ENCODE peak calls at places on chromosomes 3 and 15, in eight cellular contexts. One of them, this sample, is unnamed.

GRCh38 chr3:142958707-142959106 is 4.8 kb downstream of the PAQR9 start:
- DNase-seq in AG08396: peak; percentile 45
- DNase-seq in effector memory CD4-positive, alpha-beta T cell: no peak
- DNase-seq in stimulated activated CD4-positive, alpha-beta T cell treated with anti-CD3 and anti-CD28 coated beads, Interleukin-2, amount 100 ng/mL, for 24 hours: peak; percentile 42
- DNase-seq in H54: peak; percentile 37
- DNase-seq in mesothelial cell of epicardium: no peak
- DNase-seq in RKO: peak; percentile 92
- DNase-seq in amygdala: no peak
- DNase-seq in this sample: no peak

GRCh38 chr15:31265090-31265870 is 61.4 kb upstream of the KLF13 start:
- DNase-seq in AG08396: no peak
- DNase-seq in H54: no peak
- DNase-seq in RKO: no peak
- DNase-seq in effector memory CD4-positive, alpha-beta T cell: no peak
- DNase-seq in stimulated activated CD4-positive, alpha-beta T cell treated with anti-CD3 and anti-CD28 coated beads, Interleukin-2, amount 100 ng/mL, for 24 hours: no peak
- DNase-seq in mesothelial cell of epicardium: no peak
- DNase-seq in amygdala: no peak
- DNase-seq in this sample: no peak

GRCh38 chr15:95557226-95558046 is 773.1 kb upstream of the NR2F2 start:
- DNase-seq in H54: peak; percentile 18
- DNase-seq in stimulated activated CD4-positive, alpha-beta T cell treated with anti-CD3 and anti-CD28 coated beads, Interleukin-2, amount 100 ng/mL, for 24 hours: no peak
- DNase-seq in RKO: peak; percentile 83
- DNase-seq in effector memory CD4-positive, alpha-beta T cell: no peak
- DNase-seq in amygdala: no peak
- DNase-seq in AG08396: peak; percentile 78
- DNase-seq in mesothelial cell of epicardium: no peak
- DNase-seq in this sample: no peak

GRCh38 chr3:183478501-183478900 is 50.1 kb upstream of the MCF2L2 start:
- DNase-seq in effector memory CD4-positive, alpha-beta T cell: no peak
- DNase-seq in stimulated activated CD4-positive, alpha-beta T cell treated with anti-CD3 and anti-CD28 coated beads, Interleukin-2, amount 100 ng/mL, for 24 hours: no peak
- DNase-seq in AG08396: no peak
- DNase-seq in RKO: no peak
- DNase-seq in H54: no peak
- DNase-seq in mesothelial cell of epicardium: no peak
- DNase-seq in amygdala: no peak
- DNase-seq in this sample: no peak

GRCh38 chr3:30644615-30645014 is 38.2 kb downstream of the TGFBR2 start:
- DNase-seq in RKO: no peak
- DNase-seq in effector memory CD4-positive, alpha-beta T cell: no peak
- DNase-seq in mesothelial cell of epicardium: no peak
- DNase-seq in amygdala: no peak
- DNase-seq in H54: no peak
- DNase-seq in stimulated activated CD4-positive, alpha-beta T cell treated with anti-CD3 and anti-CD28 coated beads, Interleukin-2, amount 100 ng/mL, for 24 hours: no peak
- DNase-seq in AG08396: no peak
- DNase-seq in this sample: no peak

GRCh38 chr3:190086191-190086590 is 34.5 kb downstream of the P3H2 start:
- DNase-seq in H54: no peak
- DNase-seq in stimulated activated CD4-positive, alpha-beta T cell treated with anti-CD3 and anti-CD28 coated beads, Interleukin-2, amount 100 ng/mL, for 24 hours: no peak
- DNase-seq in mesothelial cell of epicardium: no peak
- DNase-seq in AG08396: no peak
- DNase-seq in RKO: no peak
- DNase-seq in amygdala: no peak
- DNase-seq in effector memory CD4-positive, alpha-beta T cell: no peak
- DNase-seq in this sample: no peak

GRCh38 chr3:86914651-86915050 is 76.3 kb downstream of the VGLL3 start:
- DNase-seq in stimulated activated CD4-positive, alpha-beta T cell treated with anti-CD3 and anti-CD28 coated beads, Interleukin-2, amount 100 ng/mL, for 24 hours: no peak
- DNase-seq in mesothelial cell of epicardium: no peak
- DNase-seq in H54: no peak
- DNase-seq in RKO: no peak
- DNase-seq in amygdala: no peak
- DNase-seq in AG08396: no peak
- DNase-seq in effector memory CD4-positive, alpha-beta T cell: no peak
- DNase-seq in this sample: no peak

GRCh38 chr3:128488995-128489859 is 3.8 kb downstream of the GATA2 start:
- DNase-seq in mesothelial cell of epicardium: no peak
- DNase-seq in AG08396: peak; percentile 85
- DNase-seq in RKO: no peak
- DNase-seq in stimulated activated CD4-positive, alpha-beta T cell treated with anti-CD3 and anti-CD28 coated beads, Interleukin-2, amount 100 ng/mL, for 24 hours: peak; percentile 54
- DNase-seq in effector memory CD4-positive, alpha-beta T cell: no peak
- DNase-seq in H54: peak; percentile 86
- DNase-seq in amygdala: no peak
- DNase-seq in this sample: peak; percentile 74

GRCh38 chr3:57872606-57873005 is 116.5 kb downstream of the SLMAP start:
- DNase-seq in mesothelial cell of epicardium: no peak
- DNase-seq in AG08396: no peak
- DNase-seq in RKO: no peak
- DNase-seq in effector memory CD4-positive, alpha-beta T cell: no peak
- DNase-seq in amygdala: no peak
- DNase-seq in H54: no peak
- DNase-seq in stimulated activated CD4-positive, alpha-beta T cell treated with anti-CD3 and anti-CD28 coated beads, Interleukin-2, amount 100 ng/mL, for 24 hours: no peak
- DNase-seq in this sample: no peak

GRCh38 chr3:49469037-49469875 is 811 bp upstream of the DAG1 start:
- DNase-seq in amygdala: no peak
- DNase-seq in AG08396: peak; percentile 81
- DNase-seq in H54: peak; percentile 73
- DNase-seq in mesothelial cell of epicardium: peak; percentile 47
- DNase-seq in RKO: peak; percentile 79
- DNase-seq in stimulated activated CD4-positive, alpha-beta T cell treated with anti-CD3 and anti-CD28 coated beads, Interleukin-2, amount 100 ng/mL, for 24 hours: no peak
- DNase-seq in effector memory CD4-positive, alpha-beta T cell: no peak
- DNase-seq in this sample: peak; percentile 93

GRCh38 chr15:35481992-35482391 is 64.0 kb downstream of the DPH6 start:
- DNase-seq in AG08396: peak; percentile 10
- DNase-seq in mesothelial cell of epicardium: no peak
- DNase-seq in amygdala: no peak
- DNase-seq in stimulated activated CD4-positive, alpha-beta T cell treated with anti-CD3 and anti-CD28 coated beads, Interleukin-2, amount 100 ng/mL, for 24 hours: no peak
- DNase-seq in effector memory CD4-positive, alpha-beta T cell: no peak
- DNase-seq in H54: peak; percentile 19
- DNase-seq in RKO: peak; percentile 31
- DNase-seq in this sample: no peak

GRCh38 chr3:133941390-133941789 is 45.7 kb upstream of the RAB6B start:
- DNase-seq in effector memory CD4-positive, alpha-beta T cell: no peak
- DNase-seq in H54: no peak
- DNase-seq in mesothelial cell of epicardium: no peak
- DNase-seq in AG08396: peak; percentile 67
- DNase-seq in RKO: no peak
- DNase-seq in stimulated activated CD4-positive, alpha-beta T cell treated with anti-CD3 and anti-CD28 coated beads, Interleukin-2, amount 100 ng/mL, for 24 hours: no peak
- DNase-seq in amygdala: no peak
- DNase-seq in this sample: no peak

GRCh38 chr15:55279746-55280351 is 9.8 kb downstream of the RAB27A start:
- DNase-seq in AG08396: peak; percentile 51
- DNase-seq in mesothelial cell of epicardium: no peak
- DNase-seq in amygdala: no peak
- DNase-seq in stimulated activated CD4-positive, alpha-beta T cell treated with anti-CD3 and anti-CD28 coated beads, Interleukin-2, amount 100 ng/mL, for 24 hours: peak; percentile 39
- DNase-seq in RKO: peak; percentile 89
- DNase-seq in H54: no peak
- DNase-seq in effector memory CD4-positive, alpha-beta T cell: peak; percentile 39
- DNase-seq in this sample: no peak

GRCh38 chr3:40290396-40290795 is 19.1 kb upstream of the EIF1B start:
- DNase-seq in AG08396: no peak
- DNase-seq in RKO: no peak
- DNase-seq in H54: no peak
- DNase-seq in mesothelial cell of epicardium: no peak
- DNase-seq in amygdala: no peak
- DNase-seq in effector memory CD4-positive, alpha-beta T cell: no peak
- DNase-seq in stimulated activated CD4-positive, alpha-beta T cell treated with anti-CD3 and anti-CD28 coated beads, Interleukin-2, amount 100 ng/mL, for 24 hours: no peak
- DNase-seq in this sample: no peak

This sample was measured in posterior cingulate gyrus.